ENCODE peak calls at places on chromosomes 16 and 17, in four cellular contexts. E is fibroblast of lung, S is mesenchymal stem cell, J is tibial nerve. O is an unnamed sample.

GRCh38 chr17:45743626-45744326 is 40.3 kb upstream of the CRHR1 start:
- DNase-seq in E (no peak), S (no peak), J (no peak), O (no peak)

GRCh38 chr16:4987580-4988374 is 29.6 kb downstream of the SEC14L5 start:
- DNase-seq in E (no peak), S (no peak), J (no peak), O (no peak)

GRCh38 chr16:24499193-24499814 is 40.1 kb upstream of the RBBP6 start:
- DNase-seq in E (peak; percentile 22), S (peak; percentile 11), J (no peak), O (peak; percentile 14)

GRCh38 chr17:57477483-57478357 is 221.4 kb downstream of the MSI2 start:
- DNase-seq in E (no peak), S (no peak), J (no peak), O (no peak)

GRCh38 chr17:55996826-55997225 is 156.4 kb upstream of the ANKFN1 start:
- DNase-seq in E (peak; percentile 1), S (no peak), J (no peak), O (no peak)

GRCh38 chr16:57358527-57359095 is at the start of gene CCL22:
- DNase-seq in E (no peak), S (no peak), J (no peak), O (no peak)

GRCh38 chr17:28610372-28610771 is 3.6 kb downstream of the RSKR start:
- DNase-seq in E (no peak), S (no peak), J (no peak), O (no peak)

GRCh38 chr17:39223907-39224777 is 1.6 kb downstream of the STAC2 start:
- DNase-seq in E (no peak), S (no peak), J (no peak), O (no peak)

GRCh38 chr17:511001-511690 is 158.5 kb upstream of the RPH3AL start:
- DNase-seq in E (peak; percentile 28), S (peak; percentile 69), J (no peak), O (peak; percentile 50)

GRCh38 chr16:70778901-70779309 is 22.1 kb downstream of the VAC14 start:
- DNase-seq in E (peak; percentile 95), S (peak; percentile 83), J (peak; percentile 80), O (peak; percentile 83)

GRCh38 chr16:11665071-11665491 is 3.2 kb upstream of the SNN start:
- DNase-seq in E (no peak), S (no peak), J (no peak), O (no peak)

GRCh38 chr17:75639771-75640555 is 6.7 kb downstream of the SMIM5 start:
- DNase-seq in E (no peak), S (no peak), J (no peak), O (no peak)

GRCh38 chr17:38870259-38871165 is 654 bp downstream of the LASP1 start:
- DNase-seq in E (peak; percentile 54), S (peak; percentile 64), J (peak; percentile 74), O (no peak)

GRCh38 chr16:19829844-19830703 is 54.6 kb downstream of the GPRC5B start:
- DNase-seq in E (no peak), S (no peak), J (no peak), O (no peak)

GRCh38 chr17:37836593-37836992 is 87.6 kb upstream of the TBC1D3K start:
- DNase-seq in E (no peak), S (no peak), J (no peak), O (no peak)

GRCh38 chr16:7363397-7364053 is 30.9 kb downstream of the RBFOX1 start:
- DNase-seq in E (no peak), S (no peak), J (no peak), O (no peak)

GRCh38 chr17:33682622-33683021 is 389.5 kb upstream of the ASIC2 start:
- DNase-seq in E (no peak), S (no peak), J (no peak), O (no peak)

GRCh38 chr17:6374271-6374691 is 60.6 kb downstream of the AIPL1 start:
- DNase-seq in E (no peak), S (peak; percentile 66), J (no peak), O (no peak)

GRCh38 chr16:68778551-68779231 is 41.6 kb downstream of the CDH1 start:
- DNase-seq in E (no peak), S (no peak), J (no peak), O (no peak)

GRCh38 chr17:59669411-59669810 is 37.8 kb downstream of the PTRH2 start:
- DNase-seq in E (no peak), S (no peak), J (no peak), O (no peak)

GRCh38 chr16:87808108-87808507 is 42.3 kb upstream of the KLHDC4 start:
- DNase-seq in E (no peak), S (no peak), J (no peak), O (no peak)

GRCh38 chr17:2076461-2076984 is 21.6 kb downstream of the HIC1 start:
- DNase-seq in E (peak; percentile 68), S (peak; percentile 61), J (no peak), O (no peak)

GRCh38 chr16:2962334-2963073 is 1.6 kb upstream of the KREMEN2 start:
- DNase-seq in E (no peak), S (no peak), J (no peak), O (no peak)

GRCh38 chr16:2960183-2961010 is 3.7 kb upstream of the KREMEN2 start:
- DNase-seq in E (no peak), S (no peak), J (no peak), O (no peak)

GRCh38 chr16:2963611-2964415 is at the start of gene KREMEN2:
- DNase-seq in E (no peak), S (peak; percentile 45), J (no peak), O (no peak)

GRCh38 chr16:2964416-2965223 is 545 bp downstream of the KREMEN2 start:
- DNase-seq in E (no peak), S (no peak), J (no peak), O (no peak)

DNA sequence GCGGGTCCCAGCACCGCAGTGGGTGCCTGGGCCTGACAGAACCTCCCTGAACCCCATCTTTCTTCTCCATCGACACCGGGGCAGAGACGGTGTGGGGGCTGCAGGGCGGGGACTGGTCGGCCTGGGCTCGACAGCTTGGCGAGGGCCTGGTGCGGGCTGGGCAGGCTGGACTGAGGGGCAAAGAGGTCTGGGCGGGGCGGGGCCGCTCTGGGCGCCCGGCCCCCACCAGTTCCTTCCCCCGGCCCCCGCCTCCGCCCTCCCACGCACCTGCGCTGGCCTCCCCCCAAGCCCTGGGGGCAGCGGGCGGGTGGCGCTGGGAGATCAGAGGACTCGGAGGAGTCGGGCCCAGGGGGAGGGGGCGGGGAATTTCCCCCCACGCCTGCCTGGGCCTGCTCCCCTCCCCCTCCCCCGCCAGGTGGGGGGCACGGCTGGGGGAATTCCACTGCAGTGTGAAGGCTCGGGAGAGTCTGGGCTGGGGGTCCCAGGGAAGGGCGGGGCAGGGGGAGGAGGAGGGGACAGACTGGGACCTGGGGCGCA is 933 bp upstream of the KREMEN2 start:
- DNase-seq in E (no peak), S (no peak), J (no peak), O (no peak)
- H3K27me3 ChIP-seq in E (peaks cover 51% of the 10 kb centered on the region), S (peaks cover 82% of the 10 kb centered on the region), J (peaks cover 2% of the 10 kb centered on the region), O (peaks cover 52% of the 10 kb centered on the region)

DNA sequence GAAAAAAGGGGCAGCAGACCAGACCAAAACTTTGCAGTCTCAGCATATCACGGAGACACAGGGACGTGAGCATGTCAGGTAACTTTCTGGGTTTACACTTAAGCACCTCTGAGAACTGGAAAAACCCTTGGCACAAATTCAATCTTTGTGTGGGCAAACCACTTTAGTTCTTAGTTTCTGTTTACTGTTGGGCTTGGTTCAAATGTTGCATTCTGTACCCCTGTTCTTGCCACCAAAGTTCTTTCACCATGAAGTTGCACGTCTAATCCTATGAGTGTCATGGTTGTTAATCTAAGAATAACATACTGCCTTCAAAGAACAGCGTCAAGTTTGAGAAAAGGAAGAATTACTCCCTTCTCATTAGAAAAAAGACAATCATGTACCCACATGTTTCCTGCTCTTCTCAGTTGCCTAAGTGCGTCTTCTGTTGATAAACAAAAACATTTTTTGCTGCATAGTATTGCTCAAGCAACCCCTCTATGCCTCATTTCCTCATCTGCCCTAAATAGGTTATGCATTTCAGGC is 11.6 kb downstream of the KRT33A start:
- DNase-seq in E (peak; percentile 7), S (peak; percentile 69), J (no peak), O (no peak)
- H3K4me3 ChIP-seq in E (no peak overlapping the region), S (no peak overlapping the region), J (no peak overlapping the region), O (no peak overlapping the region)

GRCh38 chr17:3692346-3692745 is 3.6 kb downstream of the P2RX5 start:
- DNase-seq in E (no peak), S (no peak), J (no peak), O (no peak)
- H3K27me3 ChIP-seq in E (no peaks in the 10 kb centered on the region), S (peaks cover 39% of the 10 kb centered on the region), J (no peaks in the 10 kb centered on the region), O (no peaks in the 10 kb centered on the region)

DNA sequence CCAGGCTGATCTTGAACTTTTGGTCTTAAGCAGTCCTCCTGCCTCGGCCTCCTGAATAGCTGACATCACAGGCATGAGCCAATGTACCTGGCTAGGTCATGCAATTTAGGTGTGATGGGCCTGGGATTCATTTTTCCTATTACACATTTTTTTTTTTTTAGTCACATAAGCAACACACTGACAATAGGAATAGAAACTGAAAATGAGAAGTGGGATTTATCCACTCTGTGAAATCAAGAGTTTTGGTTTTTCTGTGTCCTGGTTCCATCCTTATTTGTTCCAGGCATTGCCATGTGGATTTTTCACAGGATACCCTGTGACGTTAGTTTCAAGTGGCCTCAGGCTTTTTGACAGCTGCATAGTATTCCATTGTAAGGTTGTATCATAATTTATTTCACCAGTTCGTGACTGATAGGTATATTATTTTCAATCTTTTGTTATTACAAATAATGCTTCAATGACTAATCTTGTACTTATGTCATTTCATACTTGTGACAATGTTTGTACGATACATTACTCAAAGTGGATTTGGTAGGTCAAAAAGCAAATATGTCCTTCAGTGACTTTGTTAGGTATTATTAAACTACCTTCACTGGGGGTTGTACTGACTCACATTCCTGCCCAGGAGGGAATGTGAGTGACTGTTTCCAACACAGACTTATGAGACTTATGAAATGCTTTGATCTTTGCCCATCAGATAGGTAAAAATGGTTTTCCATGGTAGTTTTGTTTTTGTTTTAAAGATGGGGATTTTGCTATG is 10.6 kb downstream of the ADCY7 start:
- DNase-seq in E (no peak), S (no peak), J (no peak), O (no peak)
- H3K4me3 ChIP-seq in E (no peak overlapping the region), S (no peak overlapping the region), J (no peak overlapping the region), O (no peak overlapping the region)

GRCh38 chr17:48589831-48590602 is at the start of gene HOXB3:
- DNase-seq in E (peak; percentile 80), S (peak; percentile 91), J (no peak), O (no peak)
- H3K27me3 ChIP-seq in E (no peaks in the 10 kb centered on the region), S (no peaks in the 10 kb centered on the region), J (no peaks in the 10 kb centered on the region), O (peaks cover 93% of the 10 kb centered on the region)

DNA sequence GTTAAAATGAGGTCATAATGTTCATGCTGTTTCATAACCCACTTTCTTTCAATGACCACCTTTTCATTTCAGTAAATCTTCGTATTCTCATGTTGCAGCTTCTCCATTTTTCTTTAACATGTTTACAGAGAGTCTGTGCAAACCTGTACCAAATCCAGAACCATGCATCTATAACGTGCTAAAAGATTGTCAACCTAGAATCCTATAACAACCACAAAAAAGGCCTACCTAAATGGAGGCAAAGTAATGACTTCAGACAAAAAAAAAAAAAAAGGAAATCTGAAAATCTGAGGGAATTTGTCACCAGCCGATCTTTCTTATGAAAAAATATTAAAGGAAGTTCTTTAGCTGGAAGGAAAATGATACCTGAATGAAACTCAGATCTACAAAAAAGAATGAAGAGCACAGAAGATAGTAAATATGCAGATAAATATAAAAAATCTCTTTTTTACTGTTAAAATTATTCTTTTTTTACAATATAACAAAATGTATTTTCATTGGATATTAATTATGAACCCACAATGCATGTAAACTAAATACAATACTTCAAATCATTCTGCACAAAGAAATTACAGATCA is 1.4 kb upstream of the SLFN11 start:
- DNase-seq in E (no peak), S (no peak), J (no peak), O (no peak)
- H3K4me3 ChIP-seq in E (peak overlapping the region; percentile 85), S (no peak overlapping the region), J (peak overlapping the region; percentile 76), O (peak overlapping the region; percentile 71)

GRCh38 chr17:65446043-65446442 is 115.4 kb downstream of the AXIN2 start:
- DNase-seq in E (no peak), S (no peak), J (no peak), O (no peak)
- H3K27me3 ChIP-seq in E (peaks cover 9% of the 10 kb centered on the region), S (peaks cover 66% of the 10 kb centered on the region), J (no peaks in the 10 kb centered on the region), O (no peaks in the 10 kb centered on the region)

O was measured in brain microvascular endothelial cell.